ENCODE peak calls at places on chromosomes 13 and 19, in five cellular contexts. One of them, this sample, is unnamed.

GRCh38 chr13:81247711-81248110 is 906.8 kb upstream of the SPRY2 start:
- DNase-seq in GM12878: no peak
- DNase-seq in tibial nerve: no peak
- DNase-seq in H1: no peak
- DNase-seq in tibial artery: no peak
- DNase-seq in this sample: no peak

GRCh38 chr13:94079876-94080275 is 399.6 kb downstream of the DCT start:
- DNase-seq in tibial nerve: no peak
- DNase-seq in tibial artery: no peak
- DNase-seq in GM12878: no peak
- DNase-seq in H1: no peak
- DNase-seq in this sample: no peak

GRCh38 chr13:86918682-86919081 is 752.5 kb upstream of the SLITRK5 start:
- DNase-seq in tibial nerve: no peak
- DNase-seq in tibial artery: no peak
- DNase-seq in H1: no peak
- DNase-seq in GM12878: no peak
- DNase-seq in this sample: no peak

GRCh38 chr13:77480071-77480470 is 55.4 kb upstream of the SCEL start:
- DNase-seq in tibial artery: no peak
- DNase-seq in tibial nerve: no peak
- DNase-seq in GM12878: no peak
- DNase-seq in H1: peak
- DNase-seq in this sample: no peak

GRCh38 chr13:42174344-42175162 is 97.4 kb upstream of the AKAP11 start:
- DNase-seq in GM12878: no peak
- DNase-seq in H1: no peak
- DNase-seq in tibial artery: no peak
- DNase-seq in tibial nerve: no peak
- DNase-seq in this sample: no peak

GRCh38 chr13:48535791-48536190 is 2.9 kb upstream of the RCBTB2 start:
- DNase-seq in tibial nerve: no peak
- DNase-seq in H1: no peak
- DNase-seq in GM12878: no peak
- DNase-seq in tibial artery: no peak
- DNase-seq in this sample: no peak

GRCh38 chr13:73598021-73598712 is 536.0 kb downstream of the KLF12 start:
- DNase-seq in tibial artery: no peak
- DNase-seq in GM12878: no peak
- DNase-seq in tibial nerve: no peak
- DNase-seq in H1: no peak
- DNase-seq in this sample: no peak

GRCh38 chr19:10872551-10873107 is 1.3 kb downstream of the CARM1 start:
- DNase-seq in H1: no peak
- DNase-seq in GM12878: no peak
- DNase-seq in tibial nerve: no peak
- DNase-seq in tibial artery: no peak
- DNase-seq in this sample: no peak

GRCh38 chr19:6564393-6564792 is 26.6 kb downstream of the CD70 start:
- DNase-seq in H1: no peak
- DNase-seq in GM12878: no peak
- DNase-seq in tibial artery: no peak
- DNase-seq in tibial nerve: no peak
- DNase-seq in this sample: peak

GRCh38 chr13:110398564-110399507 is 91.8 kb downstream of the COL4A2 start:
- DNase-seq in H1: no peak
- DNase-seq in tibial nerve: no peak
- DNase-seq in tibial artery: no peak
- DNase-seq in GM12878: no peak
- DNase-seq in this sample: no peak

GRCh38 chr19:6402834-6403608 is 10.1 kb upstream of the GTF2F1 start:
- DNase-seq in GM12878: no peak
- DNase-seq in tibial nerve: no peak
- DNase-seq in tibial artery: no peak
- DNase-seq in H1: no peak
- DNase-seq in this sample: no peak

GRCh38 chr19:19645233-19645870 is 1.9 kb upstream of the GMIP start:
- DNase-seq in H1: no peak
- DNase-seq in tibial nerve: no peak
- DNase-seq in tibial artery: no peak
- DNase-seq in GM12878: no peak
- DNase-seq in this sample: no peak

GRCh38 chr19:19643158-19644053 is at the start of gene GMIP:
- DNase-seq in H1: no peak
- DNase-seq in GM12878: no peak
- DNase-seq in tibial nerve: peak
- DNase-seq in tibial artery: peak
- DNase-seq in this sample: peak

GRCh38 chr19:19644054-19644388 is 564 bp upstream of the GMIP start:
- DNase-seq in GM12878: no peak
- DNase-seq in H1: no peak
- DNase-seq in tibial nerve: no peak
- DNase-seq in tibial artery: no peak
- DNase-seq in this sample: no peak

GRCh38 chr19:19647037-19647835 is 3.8 kb upstream of the GMIP start:
- DNase-seq in H1: no peak
- DNase-seq in tibial artery: no peak
- DNase-seq in tibial nerve: no peak
- DNase-seq in GM12878: no peak
- DNase-seq in this sample: no peak

DNA sequence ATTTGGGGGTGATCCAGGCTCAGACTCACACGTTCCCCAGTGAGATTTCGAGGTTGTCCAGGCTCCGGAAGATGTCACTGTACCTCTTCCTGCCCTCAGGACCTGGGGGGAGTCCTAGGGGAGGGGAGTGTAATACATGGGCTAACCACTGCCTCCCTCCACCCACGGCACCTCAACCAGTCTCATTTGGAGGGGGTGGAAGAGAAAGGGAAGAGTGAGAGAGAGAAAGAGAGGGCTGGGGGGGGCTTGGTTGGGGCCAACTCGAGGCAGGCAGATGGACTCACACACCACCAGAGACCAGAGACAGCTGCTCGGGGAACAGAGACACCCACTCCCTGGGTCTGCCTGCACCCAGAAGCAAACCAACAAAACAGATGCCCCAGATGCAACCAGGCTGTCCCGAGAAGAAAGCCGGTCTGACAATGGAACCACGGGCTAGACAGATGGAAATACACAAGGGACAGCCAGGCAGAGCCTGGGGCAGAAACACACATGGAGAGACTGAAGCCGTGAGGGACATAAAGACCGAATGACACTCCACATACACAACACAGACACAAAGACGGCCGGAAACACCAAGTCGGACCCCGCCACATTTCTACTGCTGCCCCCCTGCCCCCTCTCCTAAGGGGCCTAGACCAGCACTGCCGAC is 825 bp downstream of the GMIP start:
- DNase-seq in H1: no peak
- DNase-seq in tibial artery: no peak
- DNase-seq in tibial nerve: no peak
- DNase-seq in GM12878: no peak
- DNase-seq in this sample: peak
- H3K27ac ChIP-seq in H1: peak
- H3K27ac ChIP-seq in tibial artery: peak
- H3K27ac ChIP-seq in tibial nerve: peak
- H3K27ac ChIP-seq in GM12878: peak
- H3K27ac ChIP-seq in this sample: peak

DNA sequence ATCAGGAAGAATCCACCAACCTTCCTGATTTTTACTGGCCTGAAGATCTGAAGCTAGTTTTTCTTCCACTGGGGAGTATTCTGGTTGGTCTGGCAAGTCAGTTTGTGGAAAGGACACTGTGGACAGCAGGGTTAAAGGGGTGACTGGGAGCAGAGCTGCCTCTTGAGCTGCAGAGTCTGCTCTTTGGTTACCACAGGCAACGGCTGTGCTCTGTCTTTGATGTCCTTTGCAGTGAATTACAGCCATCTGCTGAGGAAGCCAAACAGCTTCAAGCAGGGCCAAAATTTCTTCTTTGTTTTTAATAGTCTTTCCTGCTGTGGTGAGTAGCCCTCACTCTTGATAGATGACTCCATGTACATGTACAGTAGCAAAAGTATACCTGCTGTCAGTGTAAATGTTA is 75.7 kb downstream of the ZNF100 start:
- DNase-seq in H1: no peak
- DNase-seq in tibial nerve: no peak
- DNase-seq in GM12878: no peak
- DNase-seq in tibial artery: no peak
- DNase-seq in this sample: no peak
- H3K27ac ChIP-seq in H1: no peak
- H3K27ac ChIP-seq in tibial nerve: no peak
- H3K27ac ChIP-seq in GM12878: no peak
- H3K27ac ChIP-seq in tibial artery: no peak
- H3K27ac ChIP-seq in this sample: no peak

GRCh38 chr19:3398900-3399278 is 32.5 kb downstream of the NFIC start:
- DNase-seq in tibial nerve: peak
- DNase-seq in tibial artery: no peak
- DNase-seq in H1: no peak
- DNase-seq in GM12878: no peak
- DNase-seq in this sample: no peak
- H3K27ac ChIP-seq in tibial nerve: peak
- H3K27ac ChIP-seq in tibial artery: peak
- H3K27ac ChIP-seq in H1: no peak
- H3K27ac ChIP-seq in GM12878: no peak
- H3K27ac ChIP-seq in this sample: no peak

GRCh38 chr19:3116621-3117020 is 19.2 kb upstream of the GNA15 start:
- DNase-seq in tibial artery: no peak
- DNase-seq in GM12878: no peak
- DNase-seq in tibial nerve: no peak
- DNase-seq in H1: no peak
- DNase-seq in this sample: no peak
- H3K27ac ChIP-seq in tibial artery: no peak
- H3K27ac ChIP-seq in GM12878: no peak
- H3K27ac ChIP-seq in tibial nerve: no peak
- H3K27ac ChIP-seq in H1: no peak
- H3K27ac ChIP-seq in this sample: no peak

GRCh38 chr13:112687836-112688559 is 1.8 kb upstream of the ATP11A start:
- DNase-seq in GM12878: no peak
- DNase-seq in tibial artery: no peak
- DNase-seq in tibial nerve: no peak
- DNase-seq in H1: no peak
- DNase-seq in this sample: no peak

GRCh38 chr13:112686987-112687386 is 2.9 kb upstream of the ATP11A start:
- DNase-seq in tibial nerve: no peak
- DNase-seq in GM12878: no peak
- DNase-seq in tibial artery: no peak
- DNase-seq in H1: no peak
- DNase-seq in this sample: peak

GRCh38 chr13:112684444-112684843 is 5.4 kb upstream of the ATP11A start:
- DNase-seq in tibial artery: peak
- DNase-seq in H1: no peak
- DNase-seq in GM12878: no peak
- DNase-seq in tibial nerve: no peak
- DNase-seq in this sample: no peak

GRCh38 chr13:112685856-112686255 is 4.0 kb upstream of the ATP11A start:
- DNase-seq in tibial artery: no peak
- DNase-seq in tibial nerve: no peak
- DNase-seq in H1: no peak
- DNase-seq in GM12878: no peak
- DNase-seq in this sample: no peak

GRCh38 chr13:112686364-112686763 is 3.5 kb upstream of the ATP11A start:
- DNase-seq in tibial artery: no peak
- DNase-seq in GM12878: no peak
- DNase-seq in tibial nerve: no peak
- DNase-seq in H1: no peak
- DNase-seq in this sample: no peak
- H3K27ac ChIP-seq in tibial artery: no peak
- H3K27ac ChIP-seq in GM12878: no peak
- H3K27ac ChIP-seq in tibial nerve: no peak
- H3K27ac ChIP-seq in H1: no peak
- H3K27ac ChIP-seq in this sample: no peak

GRCh38 chr13:28463481-28463880 is 31.4 kb downstream of the FLT1 start:
- DNase-seq in tibial artery: no peak
- DNase-seq in GM12878: no peak
- DNase-seq in H1: no peak
- DNase-seq in tibial nerve: no peak
- DNase-seq in this sample: no peak
- H3K27ac ChIP-seq in tibial artery: no peak
- H3K27ac ChIP-seq in GM12878: no peak
- H3K27ac ChIP-seq in H1: no peak
- H3K27ac ChIP-seq in tibial nerve: no peak
- H3K27ac ChIP-seq in this sample: no peak

GRCh38 chr13:46771693-46772092 is 25.3 kb downstream of the ESD start:
- DNase-seq in GM12878: no peak
- DNase-seq in H1: no peak
- DNase-seq in tibial artery: no peak
- DNase-seq in tibial nerve: no peak
- DNase-seq in this sample: no peak

GRCh38 chr13:46778095-46778494 is 18.9 kb downstream of the ESD start:
- DNase-seq in GM12878: no peak
- DNase-seq in H1: no peak
- DNase-seq in tibial nerve: no peak
- DNase-seq in tibial artery: no peak
- DNase-seq in this sample: no peak

GRCh38 chr13:46775385-46776065 is 21.4 kb downstream of the ESD start:
- DNase-seq in tibial nerve: no peak
- DNase-seq in tibial artery: no peak
- DNase-seq in GM12878: no peak
- DNase-seq in H1: no peak
- DNase-seq in this sample: no peak

GRCh38 chr13:46778879-46779278 is 18.1 kb downstream of the ESD start:
- DNase-seq in H1: no peak
- DNase-seq in tibial nerve: no peak
- DNase-seq in tibial artery: no peak
- DNase-seq in GM12878: no peak
- DNase-seq in this sample: no peak

GRCh38 chr13:46773556-46773955 is 23.4 kb downstream of the ESD start:
- DNase-seq in tibial nerve: no peak
- DNase-seq in GM12878: no peak
- DNase-seq in H1: no peak
- DNase-seq in tibial artery: no peak
- DNase-seq in this sample: no peak
- H3K27ac ChIP-seq in tibial nerve: no peak
- H3K27ac ChIP-seq in GM12878: no peak
- H3K27ac ChIP-seq in H1: no peak
- H3K27ac ChIP-seq in tibial artery: peak
- H3K27ac ChIP-seq in this sample: no peak

GRCh38 chr19:5038631-5039271 is 69.8 kb downstream of the KDM4B start:
- DNase-seq in H1: no peak
- DNase-seq in tibial nerve: no peak
- DNase-seq in tibial artery: no peak
- DNase-seq in GM12878: no peak
- DNase-seq in this sample: no peak

GRCh38 chr19:5036733-5037681 is 68.1 kb downstream of the KDM4B start:
- DNase-seq in tibial artery: no peak
- DNase-seq in GM12878: no peak
- DNase-seq in H1: no peak
- DNase-seq in tibial nerve: no peak
- DNase-seq in this sample: peak

GRCh38 chr19:5037936-5038335 is 69.0 kb downstream of the KDM4B start:
- DNase-seq in tibial artery: no peak
- DNase-seq in GM12878: no peak
- DNase-seq in tibial nerve: no peak
- DNase-seq in H1: no peak
- DNase-seq in this sample: no peak

GRCh38 chr19:5035105-5035761 is 66.3 kb downstream of the KDM4B start:
- DNase-seq in tibial artery: no peak
- DNase-seq in GM12878: no peak
- DNase-seq in H1: no peak
- DNase-seq in tibial nerve: no peak
- DNase-seq in this sample: no peak

GRCh38 chr19:5035817-5036732 is 67.2 kb downstream of the KDM4B start:
- DNase-seq in H1: no peak
- DNase-seq in tibial nerve: no peak
- DNase-seq in GM12878: no peak
- DNase-seq in tibial artery: no peak
- DNase-seq in this sample: no peak
- H3K27ac ChIP-seq in H1: no peak
- H3K27ac ChIP-seq in tibial nerve: peak
- H3K27ac ChIP-seq in GM12878: no peak
- H3K27ac ChIP-seq in tibial artery: peak
- H3K27ac ChIP-seq in this sample: no peak